ENCODE peak calls at places on chromosomes 2 and 18, in eight cellular contexts. One of them, this sample, is unnamed.

GRCh38 chr2:237060518-237061312 is 25.0 kb upstream of the COPS8 start:
- DNase-seq in A549: peak
- DNase-seq in HepG2: peak
- DNase-seq in sigmoid colon: no peak
- DNase-seq in tibial nerve: no peak
- DNase-seq in suprapubic skin: no peak
- DNase-seq in H1: no peak
- DNase-seq in stomach: peak
- DNase-seq in this sample: no peak

GRCh38 chr18:42053188-42053781 is 98.3 kb downstream of the PIK3C3 start:
- DNase-seq in A549: no peak
- DNase-seq in HepG2: peak
- DNase-seq in sigmoid colon: no peak
- DNase-seq in tibial nerve: no peak
- DNase-seq in suprapubic skin: no peak
- DNase-seq in H1: no peak
- DNase-seq in stomach: peak
- DNase-seq in this sample: peak

GRCh38 chr18:22195052-22195451 is 25.7 kb downstream of the GATA6 start:
- DNase-seq in A549: no peak
- DNase-seq in HepG2: no peak
- DNase-seq in sigmoid colon: no peak
- DNase-seq in tibial nerve: no peak
- DNase-seq in suprapubic skin: no peak
- DNase-seq in H1: no peak
- DNase-seq in stomach: no peak
- DNase-seq in this sample: no peak

GRCh38 chr2:66982766-66983165 is 414.4 kb upstream of the ETAA1 start:
- DNase-seq in A549: no peak
- DNase-seq in HepG2: no peak
- DNase-seq in sigmoid colon: no peak
- DNase-seq in tibial nerve: no peak
- DNase-seq in suprapubic skin: no peak
- DNase-seq in H1: no peak
- DNase-seq in stomach: no peak
- DNase-seq in this sample: no peak

GRCh38 chr18:57959278-57959677 is 84.7 kb upstream of the NEDD4L start:
- DNase-seq in A549: peak
- DNase-seq in HepG2: peak
- DNase-seq in sigmoid colon: no peak
- DNase-seq in tibial nerve: no peak
- DNase-seq in suprapubic skin: no peak
- DNase-seq in H1: no peak
- DNase-seq in stomach: peak
- DNase-seq in this sample: no peak

GRCh38 chr2:82340578-82341053 is 2036.1 kb upstream of the LRRTM1 start:
- DNase-seq in A549: no peak
- DNase-seq in HepG2: no peak
- DNase-seq in sigmoid colon: no peak
- DNase-seq in tibial nerve: no peak
- DNase-seq in suprapubic skin: no peak
- DNase-seq in H1: no peak
- DNase-seq in stomach: no peak
- DNase-seq in this sample: no peak

GRCh38 chr2:239463541-239464165 is 62.8 kb upstream of the HDAC4 start:
- DNase-seq in A549: no peak
- DNase-seq in HepG2: no peak
- DNase-seq in sigmoid colon: peak
- DNase-seq in tibial nerve: no peak
- DNase-seq in suprapubic skin: no peak
- DNase-seq in H1: no peak
- DNase-seq in stomach: no peak
- DNase-seq in this sample: no peak

GRCh38 chr2:237128026-237128703 is 42.5 kb downstream of the COPS8 start:
- DNase-seq in A549: peak
- DNase-seq in HepG2: peak
- DNase-seq in sigmoid colon: peak
- DNase-seq in tibial nerve: peak
- DNase-seq in suprapubic skin: peak
- DNase-seq in H1: peak
- DNase-seq in stomach: peak
- DNase-seq in this sample: peak

GRCh38 chr2:58515827-58516574 is 274.9 kb upstream of the FANCL start:
- DNase-seq in A549: no peak
- DNase-seq in HepG2: no peak
- DNase-seq in sigmoid colon: no peak
- DNase-seq in tibial nerve: no peak
- DNase-seq in suprapubic skin: no peak
- DNase-seq in H1: no peak
- DNase-seq in stomach: no peak
- DNase-seq in this sample: no peak

GRCh38 chr18:63681449-63682381 is 20.0 kb upstream of the SERPINB3 start:
- DNase-seq in A549: no peak
- DNase-seq in HepG2: peak
- DNase-seq in sigmoid colon: no peak
- DNase-seq in tibial nerve: no peak
- DNase-seq in suprapubic skin: no peak
- DNase-seq in H1: no peak
- DNase-seq in stomach: no peak
- DNase-seq in this sample: no peak

GRCh38 chr2:134685967-134686366 is 32.8 kb downstream of the TMEM163 start:
- DNase-seq in A549: no peak
- DNase-seq in HepG2: no peak
- DNase-seq in sigmoid colon: no peak
- DNase-seq in tibial nerve: no peak
- DNase-seq in suprapubic skin: no peak
- DNase-seq in H1: no peak
- DNase-seq in stomach: no peak
- DNase-seq in this sample: no peak

GRCh38 chr2:99336780-99337163 is 417 bp upstream of the EIF5B start:
- DNase-seq in A549: no peak
- DNase-seq in HepG2: no peak
- DNase-seq in sigmoid colon: no peak
- DNase-seq in tibial nerve: no peak
- DNase-seq in suprapubic skin: no peak
- DNase-seq in H1: no peak
- DNase-seq in stomach: no peak
- DNase-seq in this sample: no peak

GRCh38 chr2:146143971-146144370 is 1624.1 kb upstream of the ZEB2 start:
- DNase-seq in A549: no peak
- DNase-seq in HepG2: no peak
- DNase-seq in sigmoid colon: no peak
- DNase-seq in tibial nerve: no peak
- DNase-seq in suprapubic skin: no peak
- DNase-seq in H1: no peak
- DNase-seq in stomach: no peak
- DNase-seq in this sample: no peak

GRCh38 chr2:177604291-177605065 is 211.9 kb downstream of the AGPS start:
- DNase-seq in A549: peak
- DNase-seq in HepG2: peak
- DNase-seq in sigmoid colon: no peak
- DNase-seq in tibial nerve: no peak
- DNase-seq in suprapubic skin: no peak
- DNase-seq in H1: no peak
- DNase-seq in stomach: no peak
- DNase-seq in this sample: no peak

GRCh38 chr18:61394983-61395382 is 61.8 kb downstream of the CDH20 start:
- DNase-seq in A549: no peak
- DNase-seq in HepG2: no peak
- DNase-seq in sigmoid colon: no peak
- DNase-seq in tibial nerve: no peak
- DNase-seq in suprapubic skin: no peak
- DNase-seq in H1: no peak
- DNase-seq in stomach: no peak
- DNase-seq in this sample: no peak

GRCh38 chr2:108825254-108825653 is 38.7 kb downstream of the CCDC138 start:
- DNase-seq in A549: no peak
- DNase-seq in HepG2: no peak
- DNase-seq in sigmoid colon: no peak
- DNase-seq in tibial nerve: no peak
- DNase-seq in suprapubic skin: no peak
- DNase-seq in H1: no peak
- DNase-seq in stomach: no peak
- DNase-seq in this sample: no peak

DNA sequence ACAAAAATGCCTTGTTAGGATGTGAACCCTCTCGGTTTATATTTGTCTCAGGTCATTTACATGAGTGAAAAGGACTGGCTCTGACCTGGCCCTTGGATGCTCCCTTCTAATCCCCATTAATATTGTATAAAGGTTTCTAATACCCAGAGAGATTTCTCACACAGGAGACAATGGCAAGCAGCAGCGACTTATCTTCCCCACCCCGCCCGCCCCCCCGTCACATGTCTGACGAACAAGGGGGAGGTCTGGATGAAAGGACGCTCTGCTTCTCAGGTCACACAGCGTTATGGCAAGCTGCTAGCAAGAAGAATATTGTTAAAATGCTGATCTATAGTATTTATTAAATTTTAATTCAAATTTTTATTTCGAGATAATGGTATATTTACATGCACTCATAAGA is 30.4 kb upstream of the E2F6 start:
- DNase-seq in A549: no peak
- DNase-seq in HepG2: no peak
- DNase-seq in sigmoid colon: no peak
- DNase-seq in tibial nerve: no peak
- DNase-seq in suprapubic skin: no peak
- DNase-seq in H1: no peak
- DNase-seq in stomach: no peak
- DNase-seq in this sample: no peak
- H3K27ac ChIP-seq in A549: no peak
- H3K27ac ChIP-seq in HepG2: peak
- H3K27ac ChIP-seq in sigmoid colon: no peak
- H3K27ac ChIP-seq in tibial nerve: no peak
- H3K27ac ChIP-seq in suprapubic skin: no peak
- H3K27ac ChIP-seq in H1: no peak
- H3K27ac ChIP-seq in stomach: no peak
- H3K27ac ChIP-seq in this sample: peak

DNA sequence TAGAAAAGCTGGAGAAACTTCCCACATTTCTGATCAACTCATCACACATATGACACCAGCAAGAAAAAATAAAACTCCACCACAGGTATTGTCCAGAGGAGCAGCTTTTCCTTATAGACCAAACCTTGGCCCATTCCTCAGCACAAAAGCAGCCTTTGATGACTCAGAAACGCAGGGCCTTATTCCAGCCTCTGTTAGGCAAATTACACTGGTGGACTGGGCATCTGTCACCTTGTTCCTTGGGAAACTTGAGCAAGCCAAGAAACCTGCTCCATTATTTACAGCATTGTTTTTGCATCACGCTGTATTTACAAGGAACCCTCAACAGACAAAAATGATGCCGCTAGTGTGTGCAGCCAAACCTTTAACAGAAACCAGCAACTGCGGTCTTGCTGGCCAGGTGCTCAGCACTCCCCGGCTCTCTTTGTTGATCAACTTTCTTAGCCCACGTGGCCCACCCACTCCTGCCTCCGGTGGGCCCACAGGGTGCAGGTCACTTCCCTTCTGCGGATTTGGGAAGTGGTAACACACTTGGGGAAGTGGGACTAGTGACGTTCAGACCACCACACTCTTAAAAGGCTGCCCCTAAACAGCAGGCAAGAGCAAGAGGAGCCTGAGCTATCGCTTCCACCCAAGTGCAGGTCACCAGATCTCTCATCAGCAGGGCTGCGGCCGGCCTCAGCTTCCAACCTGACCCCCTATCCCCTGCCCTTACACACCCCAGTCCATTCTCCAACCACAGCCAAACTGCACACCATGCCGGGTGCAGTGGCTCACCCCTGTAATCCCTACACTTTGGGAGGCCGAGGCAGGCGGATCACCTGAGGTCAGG is 1.5 kb downstream of the AP1S3 start:
- DNase-seq in A549: no peak
- DNase-seq in HepG2: no peak
- DNase-seq in sigmoid colon: no peak
- DNase-seq in tibial nerve: no peak
- DNase-seq in suprapubic skin: no peak
- DNase-seq in H1: no peak
- DNase-seq in stomach: no peak
- DNase-seq in this sample: no peak
- TF ChIP-seq EP300 in A549: no peak
- TF ChIP-seq EP300 in HepG2: no peak
- TF ChIP-seq EP300 in sigmoid colon: no peak
- TF ChIP-seq EP300 in tibial nerve: no peak
- TF ChIP-seq EP300 in suprapubic skin: no peak
- TF ChIP-seq EP300 in H1: no peak
- TF ChIP-seq EP300 in stomach: no peak
- TF ChIP-seq EP300 in this sample: no peak

DNA sequence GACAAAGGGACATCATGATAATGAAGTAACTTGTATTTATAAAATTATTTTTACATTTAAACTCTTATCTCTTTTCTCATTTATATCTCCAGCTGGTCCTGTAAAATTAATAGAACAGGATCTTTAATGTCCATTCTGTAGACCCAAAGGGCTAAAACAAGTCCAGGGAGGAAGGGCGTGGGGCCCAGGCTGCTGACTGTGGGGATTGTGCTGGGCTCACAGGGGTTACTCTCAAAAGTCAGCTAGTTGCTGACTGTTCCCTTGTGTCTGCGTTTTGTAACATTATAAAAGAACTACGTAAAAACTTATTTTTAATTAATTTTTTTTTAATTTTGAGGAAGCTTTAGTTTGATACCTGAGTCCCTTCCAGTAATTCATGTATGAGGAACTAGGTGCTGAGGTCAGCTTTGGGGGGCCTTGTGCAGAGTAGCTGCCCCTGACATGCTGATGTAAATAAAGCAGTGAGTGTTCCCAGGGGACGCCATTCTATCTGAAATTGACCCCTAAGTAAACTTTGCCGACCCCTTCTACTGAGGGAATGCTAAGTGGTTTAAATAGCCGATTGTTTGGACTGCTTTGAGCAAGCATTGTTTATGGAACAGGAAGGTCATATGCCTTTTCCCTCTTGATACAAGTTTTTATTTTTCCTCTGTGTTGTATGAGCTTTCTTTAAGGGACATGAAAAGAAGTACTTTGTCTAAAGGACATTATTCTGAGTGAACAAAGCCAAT is 56.4 kb downstream of the MERTK start:
- DNase-seq in A549: no peak
- DNase-seq in HepG2: peak
- DNase-seq in sigmoid colon: no peak
- DNase-seq in tibial nerve: no peak
- DNase-seq in suprapubic skin: no peak
- DNase-seq in H1: no peak
- DNase-seq in stomach: no peak
- DNase-seq in this sample: no peak
- TF ChIP-seq POLR2A in A549: no peak
- TF ChIP-seq POLR2A in HepG2: no peak
- TF ChIP-seq POLR2A in sigmoid colon: no peak
- TF ChIP-seq POLR2A in tibial nerve: no peak
- TF ChIP-seq POLR2A in suprapubic skin: no peak
- TF ChIP-seq POLR2A in H1: no peak
- TF ChIP-seq POLR2A in stomach: no peak
- TF ChIP-seq POLR2A in this sample: no peak

DNA sequence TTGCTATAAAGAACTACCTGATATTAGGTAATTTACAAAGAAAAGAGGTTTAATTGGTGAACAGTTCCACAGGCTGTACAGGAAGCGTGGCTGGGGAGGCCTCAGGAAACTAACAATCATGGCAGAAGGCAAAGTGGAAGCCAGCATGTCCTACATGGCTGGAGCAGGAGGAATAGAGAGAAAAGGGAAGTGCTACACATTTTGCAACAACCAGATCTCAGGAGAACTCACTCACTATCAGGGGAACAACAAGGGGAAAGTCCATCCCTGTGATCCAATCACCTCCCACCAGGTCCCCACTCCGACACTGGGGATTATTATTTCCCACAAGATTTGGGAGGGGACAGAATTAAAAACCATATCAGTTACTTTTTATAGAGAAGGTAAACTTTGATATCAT is 273.5 kb upstream of the MMADHC start:
- DNase-seq in A549: no peak
- DNase-seq in HepG2: no peak
- DNase-seq in sigmoid colon: no peak
- DNase-seq in tibial nerve: no peak
- DNase-seq in suprapubic skin: no peak
- DNase-seq in H1: no peak
- DNase-seq in stomach: no peak
- DNase-seq in this sample: no peak
- H3K27ac ChIP-seq in A549: no peak
- H3K27ac ChIP-seq in HepG2: peak
- H3K27ac ChIP-seq in sigmoid colon: no peak
- H3K27ac ChIP-seq in tibial nerve: no peak
- H3K27ac ChIP-seq in suprapubic skin: peak
- H3K27ac ChIP-seq in H1: no peak
- H3K27ac ChIP-seq in stomach: peak
- H3K27ac ChIP-seq in this sample: no peak

This sample was measured in ovary.